ENCODE peak calls at places on chromosomes 4 and X, in five cellular contexts. H is mammary epithelial cell, J is PC-3, I is HCT116, F is pancreas. D is an unnamed sample.

GRCh38 chr4:57943672-57944071 is 833.5 kb upstream of the IGFBP7 start:
- DNase-seq in I (no peak), H (no peak), F (peak; percentile 27), J (no peak), D (no peak)

GRCh38 chr4:157043131-157043530 is 32.8 kb upstream of the GLRB start:
- DNase-seq in F (no peak), I (no peak), H (peak; percentile 31), J (peak; percentile 39), D (peak; percentile 50)

GRCh38 chr4:115671581-115671980 is 558.2 kb upstream of the NDST4 start:
- DNase-seq in J (peak; percentile 70), H (no peak), F (no peak), I (no peak), D (no peak)

GRCh38 chr4:158496030-158496741 is 25.5 kb upstream of the RXFP1 start:
- DNase-seq in H (no peak), J (peak; percentile 58), F (no peak), I (peak; percentile 21), D (peak; percentile 40)

GRCh38 chrX:45849261-45849660 is 648.6 kb upstream of the DIPK2B start:
- DNase-seq in J (peak; percentile 85), I (peak; percentile 57), H (peak; percentile 84), F (no peak), D (peak; percentile 84)

GRCh38 chr4:78652282-78652876 is 100.8 kb downstream of the ANXA3 start:
- DNase-seq in F (no peak), H (no peak), I (no peak), J (no peak), D (no peak)

GRCh38 chr4:48939785-48940184 is 33.2 kb upstream of the OCIAD2 start:
- DNase-seq in J (peak; percentile 92), H (peak; percentile 91), I (no peak), F (no peak), D (peak; percentile 96)

GRCh38 chr4:142262956-142263355 is 583.1 kb downstream of the INPP4B start:
- DNase-seq in H (no peak), J (no peak), I (no peak), F (no peak), D (no peak)

GRCh38 chrX:25721564-25721963 is 416.6 kb upstream of the MAGEB18 start:
- DNase-seq in F (no peak), H (no peak), I (no peak), J (peak; percentile 3), D (no peak)

GRCh38 chrX:71542411-71542810 is 9.5 kb downstream of the OGT start:
- DNase-seq in H (peak; percentile 47), F (no peak), J (peak; percentile 68), I (no peak), D (peak; percentile 78)

GRCh38 chr4:159206427-159206871 is 103.6 kb downstream of the RAPGEF2 start:
- DNase-seq in I (no peak), F (no peak), H (peak; percentile 60), J (peak; percentile 35), D (no peak)

GRCh38 chr4:177128306-177128705 is 181.4 kb upstream of the NEIL3 start:
- DNase-seq in I (no peak), J (peak; percentile 90), H (peak; percentile 78), F (no peak), D (peak; percentile 93)

GRCh38 chrX:123743312-123743711 is 10.5 kb upstream of the THOC2 start:
- DNase-seq in F (no peak), I (no peak), H (no peak), J (no peak), D (no peak)

GRCh38 chr4:152109585-152110509 is 349.0 kb upstream of the GATB start:
- DNase-seq in H (no peak), J (no peak), F (no peak), I (no peak), D (no peak)

GRCh38 chr4:35399912-35400311 is 844.4 kb downstream of the ARAP2 start:
- DNase-seq in J (no peak), I (no peak), F (no peak), H (no peak), D (no peak)

GRCh38 chr4:150982557-150983233 is 32.4 kb downstream of the LRBA start:
- DNase-seq in F (no peak), I (no peak), J (no peak), H (no peak), D (no peak)

GRCh38 chr4:54625391-54625790 is 32.4 kb upstream of the KIT start:
- DNase-seq in J (no peak), I (no peak), H (no peak), F (no peak), D (no peak)

GRCh38 chr4:116925900-116926457 is 159.4 kb downstream of the TRAM1L1 start:
- DNase-seq in J (no peak), H (no peak), I (no peak), F (peak; percentile 66), D (no peak)

GRCh38 chr4:44232262-44232661 is 216.3 kb downstream of the KCTD8 start:
- DNase-seq in I (no peak), H (no peak), J (no peak), F (no peak), D (no peak)

GRCh38 chr4:119040711-119041185 is 94.9 kb upstream of the MYOZ2 start:
- DNase-seq in F (no peak), J (peak; percentile 21), I (no peak), H (peak; percentile 83), D (peak; percentile 62)

GRCh38 chr4:54958236-54958635 is 167.2 kb downstream of the KDR start:
- DNase-seq in F (no peak), I (no peak), J (no peak), H (no peak), D (no peak)

GRCh38 chr4:163614866-163615265 is 120.4 kb downstream of the TMA16 start:
- DNase-seq in H (no peak), J (no peak), I (no peak), F (no peak), D (no peak)

GRCh38 chr4:120871173-120871572 is 51.4 kb downstream of the PRDM5 start:
- DNase-seq in H (no peak), I (no peak), F (no peak), J (no peak), D (no peak)

GRCh38 chrX:18889982-18890381 is 93.9 kb downstream of the PHKA2 start:
- DNase-seq in H (no peak), F (no peak), I (no peak), J (no peak), D (no peak)

GRCh38 chrX:153928846-153929245 is 2.8 kb upstream of the ARHGAP4 start:
- DNase-seq in H (no peak), I (no peak), J (no peak), F (peak; percentile 34), D (no peak)

GRCh38 chrX:153930011-153930910 is 4.2 kb upstream of the ARHGAP4 start:
- DNase-seq in F (peak; percentile 69), I (no peak), H (no peak), J (no peak), D (no peak)

GRCh38 chrX:153927936-153928760 is 2.1 kb upstream of the ARHGAP4 start:
- DNase-seq in J (peak; percentile 97), H (peak; percentile 99), F (peak; percentile 97), I (peak; percentile 93), D (peak; percentile 90)

GRCh38 chrX:153931151-153931550 is 3.7 kb downstream of the NAA10 start:
- DNase-seq in F (peak; percentile 51), I (no peak), H (no peak), J (no peak), D (no peak)

GRCh38 chrX:153929576-153929975 is 3.5 kb upstream of the ARHGAP4 start:
- DNase-seq in F (peak; percentile 48), J (no peak), I (no peak), H (no peak), D (no peak)
- H3K4me3 ChIP-seq in F (no peak overlapping the region), J (no peak overlapping the region), I (no peak overlapping the region), H (no peak overlapping the region), D (no peak overlapping the region)

GRCh38 chr4:80072607-80073361 is at the start of gene ANTXR2:
- DNase-seq in H (peak; percentile 92), J (peak; percentile 89), F (peak; percentile 93), I (peak; percentile 49), D (peak; percentile 82)
- TF ChIP-seq CTCF in H (no peak), J (no peak), F (no peak), I (no peak), D (no peak)

DNA sequence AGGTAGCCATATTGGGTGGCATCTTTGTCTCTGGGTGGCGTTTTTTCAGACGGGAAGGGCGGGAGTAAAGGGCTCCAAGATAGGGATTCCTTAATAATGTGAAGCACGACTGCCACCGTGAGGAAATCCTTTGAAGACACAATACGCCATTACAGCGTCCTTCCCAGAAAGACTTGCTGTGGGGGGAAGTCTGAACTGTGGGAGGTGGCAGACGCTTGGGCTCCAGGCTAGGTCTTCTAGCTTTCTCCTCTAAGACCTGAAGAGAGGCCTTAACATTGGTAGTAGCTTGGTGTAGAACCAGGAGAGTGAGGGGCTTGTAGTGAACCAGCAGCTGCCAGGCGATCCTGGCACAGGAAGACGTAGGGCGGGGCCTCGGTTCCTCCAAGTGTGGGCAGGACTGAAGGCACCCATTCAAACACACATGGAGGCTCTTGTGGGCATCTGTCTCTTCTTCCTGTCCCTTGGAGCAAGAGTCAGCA is 197.3 kb downstream of the OR13H1 start:
- DNase-seq in F (no peak), H (peak; percentile 79), J (no peak), I (no peak), D (no peak)
- H3K27me3 ChIP-seq in F (no peaks in the 10 kb centered on the region), H (no peaks in the 10 kb centered on the region), J (no peaks in the 10 kb centered on the region), I (no peaks in the 10 kb centered on the region), D (no peaks in the 10 kb centered on the region)

GRCh38 chr4:94561249-94562024 is 109.7 kb downstream of the PDLIM5 start:
- DNase-seq in J (peak; percentile 54), F (no peak), I (no peak), H (peak; percentile 71), D (no peak)
- H3K4me3 ChIP-seq in J (no peak overlapping the region), F (no peak overlapping the region), I (no peak overlapping the region), H (no peak overlapping the region), D (no peak overlapping the region)

GRCh38 chr4:147933316-147933715 is 201.4 kb downstream of the ARHGAP10 start:
- DNase-seq in H (no peak), F (no peak), J (no peak), I (no peak), D (no peak)
- TF ChIP-seq CTCF in H (no peak), F (no peak), J (no peak), I (no peak), D (no peak)

DNA sequence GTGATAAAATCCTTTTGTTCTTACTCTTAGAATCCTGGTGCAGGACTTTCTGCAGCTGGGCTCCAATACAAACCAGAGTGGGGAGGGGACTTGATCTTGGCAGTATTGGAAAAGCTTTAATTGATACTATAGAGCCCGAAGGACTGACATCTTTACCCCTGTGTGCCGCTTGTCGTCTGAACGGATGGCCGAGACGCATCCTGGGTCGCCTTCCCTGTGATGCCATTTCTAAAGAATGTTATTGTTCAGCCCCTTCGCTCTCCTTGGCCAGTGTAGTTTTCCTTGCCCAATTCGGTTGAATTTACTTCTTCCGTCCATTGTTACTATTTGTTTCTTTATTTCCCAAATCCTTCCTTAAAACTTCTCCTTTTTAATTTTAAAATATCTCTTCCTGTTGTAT is 80.9 kb downstream of the CLDN34 start:
- DNase-seq in H (no peak), J (no peak), I (no peak), F (no peak), D (no peak)
- H3K27me3 ChIP-seq in H (no peaks in the 10 kb centered on the region), J (no peaks in the 10 kb centered on the region), I (no peaks in the 10 kb centered on the region), F (no peaks in the 10 kb centered on the region), D (no peaks in the 10 kb centered on the region)